ENCODE peak calls at places on chromosomes 5 and 9, in five cellular contexts. One of them, this sample, is unnamed.

GRCh38 chr5:15683332-15683731 is 183.4 kb downstream of the FBXL7 start:
- DNase-seq in heart right ventricle: peak; percentile 31
- DNase-seq in CD4-positive, CD25-positive, alpha-beta regulatory T cell: no peak
- DNase-seq in CD4-positive, alpha-beta T cell: no peak
- DNase-seq in hepatocyte: peak; percentile 21
- DNase-seq in this sample: no peak

GRCh38 chr9:131310833-131311554 is 21.5 kb downstream of the PLPP7 start:
- DNase-seq in heart right ventricle: peak; percentile 14
- DNase-seq in CD4-positive, CD25-positive, alpha-beta regulatory T cell: peak; percentile 15
- DNase-seq in CD4-positive, alpha-beta T cell: peak; percentile 62
- DNase-seq in hepatocyte: no peak
- DNase-seq in this sample: no peak

GRCh38 chr9:94175669-94176068 is 83.4 kb upstream of the ZNF169 start:
- DNase-seq in heart right ventricle: no peak
- DNase-seq in CD4-positive, CD25-positive, alpha-beta regulatory T cell: no peak
- DNase-seq in CD4-positive, alpha-beta T cell: no peak
- DNase-seq in hepatocyte: no peak
- DNase-seq in this sample: no peak

GRCh38 chr5:8184455-8185063 is 315.6 kb downstream of the MTRR start:
- DNase-seq in heart right ventricle: no peak
- DNase-seq in CD4-positive, CD25-positive, alpha-beta regulatory T cell: no peak
- DNase-seq in CD4-positive, alpha-beta T cell: no peak
- DNase-seq in hepatocyte: peak; percentile 50
- DNase-seq in this sample: no peak

GRCh38 chr9:33137781-33138264 is 29.3 kb downstream of the B4GALT1 start:
- DNase-seq in heart right ventricle: no peak
- DNase-seq in CD4-positive, CD25-positive, alpha-beta regulatory T cell: no peak
- DNase-seq in CD4-positive, alpha-beta T cell: no peak
- DNase-seq in hepatocyte: no peak
- DNase-seq in this sample: no peak

GRCh38 chr5:441996-442334 is 1.0 kb upstream of the EXOC3 start:
- DNase-seq in heart right ventricle: no peak
- DNase-seq in CD4-positive, CD25-positive, alpha-beta regulatory T cell: no peak
- DNase-seq in CD4-positive, alpha-beta T cell: no peak
- DNase-seq in hepatocyte: no peak
- DNase-seq in this sample: no peak

GRCh38 chr5:35681911-35682310 is 64.2 kb downstream of the SPEF2 start:
- DNase-seq in heart right ventricle: no peak
- DNase-seq in CD4-positive, CD25-positive, alpha-beta regulatory T cell: no peak
- DNase-seq in CD4-positive, alpha-beta T cell: no peak
- DNase-seq in hepatocyte: no peak
- DNase-seq in this sample: no peak

GRCh38 chr5:61202213-61202612 is 39.9 kb upstream of the SMIM15 start:
- DNase-seq in heart right ventricle: no peak
- DNase-seq in CD4-positive, CD25-positive, alpha-beta regulatory T cell: no peak
- DNase-seq in CD4-positive, alpha-beta T cell: no peak
- DNase-seq in hepatocyte: no peak
- DNase-seq in this sample: no peak

GRCh38 chr9:12628546-12628945 is 64.6 kb upstream of the TYRP1 start:
- DNase-seq in heart right ventricle: no peak
- DNase-seq in CD4-positive, CD25-positive, alpha-beta regulatory T cell: no peak
- DNase-seq in CD4-positive, alpha-beta T cell: no peak
- DNase-seq in hepatocyte: no peak
- DNase-seq in this sample: no peak

GRCh38 chr9:33489070-33489469 is 15.3 kb upstream of the NOL6 start:
- DNase-seq in heart right ventricle: no peak
- DNase-seq in CD4-positive, CD25-positive, alpha-beta regulatory T cell: no peak
- DNase-seq in CD4-positive, alpha-beta T cell: no peak
- DNase-seq in hepatocyte: no peak
- DNase-seq in this sample: no peak

GRCh38 chr9:38178282-38178681 is 109.3 kb upstream of the SHB start:
- DNase-seq in heart right ventricle: no peak
- DNase-seq in CD4-positive, CD25-positive, alpha-beta regulatory T cell: no peak
- DNase-seq in CD4-positive, alpha-beta T cell: no peak
- DNase-seq in hepatocyte: no peak
- DNase-seq in this sample: no peak

GRCh38 chr9:137049544-137050449 is 3.8 kb upstream of the NPDC1 start:
- DNase-seq in heart right ventricle: peak; percentile 62
- DNase-seq in CD4-positive, CD25-positive, alpha-beta regulatory T cell: no peak
- DNase-seq in CD4-positive, alpha-beta T cell: peak; percentile 45
- DNase-seq in hepatocyte: peak; percentile 80
- DNase-seq in this sample: peak; percentile 59

GRCh38 chr9:73437758-73438157 is 286.1 kb downstream of the ANXA1 start:
- DNase-seq in heart right ventricle: no peak
- DNase-seq in CD4-positive, CD25-positive, alpha-beta regulatory T cell: no peak
- DNase-seq in CD4-positive, alpha-beta T cell: no peak
- DNase-seq in hepatocyte: no peak
- DNase-seq in this sample: no peak

GRCh38 chr5:83891261-83891660 is 170.6 kb upstream of the HAPLN1 start:
- DNase-seq in heart right ventricle: no peak
- DNase-seq in CD4-positive, CD25-positive, alpha-beta regulatory T cell: no peak
- DNase-seq in CD4-positive, alpha-beta T cell: no peak
- DNase-seq in hepatocyte: no peak
- DNase-seq in this sample: no peak

GRCh38 chr5:133825631-133826289 is 142.7 kb downstream of the C5orf15 start:
- DNase-seq in heart right ventricle: no peak
- DNase-seq in CD4-positive, CD25-positive, alpha-beta regulatory T cell: no peak
- DNase-seq in CD4-positive, alpha-beta T cell: peak; percentile 27
- DNase-seq in hepatocyte: no peak
- DNase-seq in this sample: no peak

GRCh38 chr5:157506066-157506590 is 46.1 kb downstream of the NIPAL4 start:
- DNase-seq in heart right ventricle: no peak
- DNase-seq in CD4-positive, CD25-positive, alpha-beta regulatory T cell: no peak
- DNase-seq in CD4-positive, alpha-beta T cell: no peak
- DNase-seq in hepatocyte: no peak
- DNase-seq in this sample: no peak

GRCh38 chr9:136198605-136199083 is 6.3 kb downstream of the LHX3 start:
- DNase-seq in heart right ventricle: no peak
- DNase-seq in CD4-positive, CD25-positive, alpha-beta regulatory T cell: no peak
- DNase-seq in CD4-positive, alpha-beta T cell: no peak
- DNase-seq in hepatocyte: no peak
- DNase-seq in this sample: no peak

GRCh38 chr5:21152611-21153010 is 1164.6 kb upstream of the CDH18 start:
- DNase-seq in heart right ventricle: no peak
- DNase-seq in CD4-positive, CD25-positive, alpha-beta regulatory T cell: no peak
- DNase-seq in CD4-positive, alpha-beta T cell: no peak
- DNase-seq in hepatocyte: peak; percentile 8
- DNase-seq in this sample: no peak

GRCh38 chr5:149583394-149583793 is 2.1 kb downstream of the ARHGEF37 start:
- DNase-seq in heart right ventricle: peak; percentile 34
- DNase-seq in CD4-positive, CD25-positive, alpha-beta regulatory T cell: no peak
- DNase-seq in CD4-positive, alpha-beta T cell: no peak
- DNase-seq in hepatocyte: peak; percentile 32
- DNase-seq in this sample: peak; percentile 51

GRCh38 chr9:130940023-130940549 is 1.0 kb upstream of the FIBCD1 start:
- DNase-seq in heart right ventricle: no peak
- DNase-seq in CD4-positive, CD25-positive, alpha-beta regulatory T cell: no peak
- DNase-seq in CD4-positive, alpha-beta T cell: no peak
- DNase-seq in hepatocyte: no peak
- DNase-seq in this sample: no peak

GRCh38 chr5:32144637-32145207 is 29.4 kb downstream of the GOLPH3 start:
- DNase-seq in heart right ventricle: peak; percentile 41
- DNase-seq in CD4-positive, CD25-positive, alpha-beta regulatory T cell: no peak
- DNase-seq in CD4-positive, alpha-beta T cell: no peak
- DNase-seq in hepatocyte: no peak
- DNase-seq in this sample: no peak

GRCh38 chr9:107410045-107410819 is 79.3 kb downstream of the KLF4 start:
- DNase-seq in heart right ventricle: no peak
- DNase-seq in CD4-positive, CD25-positive, alpha-beta regulatory T cell: no peak
- DNase-seq in CD4-positive, alpha-beta T cell: no peak
- DNase-seq in hepatocyte: no peak
- DNase-seq in this sample: no peak

GRCh38 chr5:97127727-97128126 is 14.7 kb downstream of the LIX1 start:
- DNase-seq in heart right ventricle: no peak
- DNase-seq in CD4-positive, CD25-positive, alpha-beta regulatory T cell: no peak
- DNase-seq in CD4-positive, alpha-beta T cell: no peak
- DNase-seq in hepatocyte: no peak
- DNase-seq in this sample: no peak

GRCh38 chr9:20561542-20561941 is 60.8 kb downstream of the MLLT3 start:
- DNase-seq in heart right ventricle: no peak
- DNase-seq in CD4-positive, CD25-positive, alpha-beta regulatory T cell: no peak
- DNase-seq in CD4-positive, alpha-beta T cell: no peak
- DNase-seq in hepatocyte: no peak
- DNase-seq in this sample: no peak

DNA sequence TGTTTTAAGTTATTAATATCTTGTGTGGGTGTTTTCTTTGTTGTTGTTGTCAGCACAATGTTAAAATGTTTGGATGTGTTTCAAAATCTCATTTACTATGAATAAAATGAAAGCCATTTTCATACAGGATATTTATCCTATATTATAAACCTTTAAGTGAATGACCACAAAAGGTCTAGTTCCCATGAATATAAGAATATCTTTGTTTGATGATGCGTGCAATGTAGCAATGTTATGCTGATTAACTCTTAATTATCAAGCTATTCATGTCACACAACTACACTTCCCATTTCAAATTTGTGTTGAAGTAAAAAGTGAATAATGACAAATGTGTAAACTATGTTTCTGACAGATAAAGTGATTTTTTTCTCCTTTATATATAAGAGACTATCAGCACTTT is 59.8 kb downstream of the MEF2C start:
- DNase-seq in heart right ventricle: no peak
- DNase-seq in CD4-positive, CD25-positive, alpha-beta regulatory T cell: no peak
- DNase-seq in CD4-positive, alpha-beta T cell: no peak
- DNase-seq in hepatocyte: no peak
- DNase-seq in this sample: no peak
- H3K27ac ChIP-seq in heart right ventricle: peak overlapping the region; percentile 92
- H3K27ac ChIP-seq in CD4-positive, CD25-positive, alpha-beta regulatory T cell: no peak overlapping the region
- H3K27ac ChIP-seq in CD4-positive, alpha-beta T cell: no peak overlapping the region
- H3K27ac ChIP-seq in hepatocyte: no peak overlapping the region
- H3K27ac ChIP-seq in this sample: no peak overlapping the region

GRCh38 chr5:65693121-65693520 is 28.8 kb downstream of the SGTB start:
- DNase-seq in heart right ventricle: no peak
- DNase-seq in CD4-positive, CD25-positive, alpha-beta regulatory T cell: no peak
- DNase-seq in CD4-positive, alpha-beta T cell: no peak
- DNase-seq in hepatocyte: no peak
- DNase-seq in this sample: no peak

GRCh38 chr5:65699338-65699737 is 22.6 kb downstream of the SGTB start:
- DNase-seq in heart right ventricle: no peak
- DNase-seq in CD4-positive, CD25-positive, alpha-beta regulatory T cell: no peak
- DNase-seq in CD4-positive, alpha-beta T cell: no peak
- DNase-seq in hepatocyte: no peak
- DNase-seq in this sample: no peak

GRCh38 chr5:65695162-65695755 is 26.6 kb downstream of the SGTB start:
- DNase-seq in heart right ventricle: no peak
- DNase-seq in CD4-positive, CD25-positive, alpha-beta regulatory T cell: no peak
- DNase-seq in CD4-positive, alpha-beta T cell: no peak
- DNase-seq in hepatocyte: no peak
- DNase-seq in this sample: no peak

GRCh38 chr5:65695896-65696295 is 26.0 kb downstream of the SGTB start:
- DNase-seq in heart right ventricle: no peak
- DNase-seq in CD4-positive, CD25-positive, alpha-beta regulatory T cell: no peak
- DNase-seq in CD4-positive, alpha-beta T cell: no peak
- DNase-seq in hepatocyte: no peak
- DNase-seq in this sample: peak; percentile 9

DNA sequence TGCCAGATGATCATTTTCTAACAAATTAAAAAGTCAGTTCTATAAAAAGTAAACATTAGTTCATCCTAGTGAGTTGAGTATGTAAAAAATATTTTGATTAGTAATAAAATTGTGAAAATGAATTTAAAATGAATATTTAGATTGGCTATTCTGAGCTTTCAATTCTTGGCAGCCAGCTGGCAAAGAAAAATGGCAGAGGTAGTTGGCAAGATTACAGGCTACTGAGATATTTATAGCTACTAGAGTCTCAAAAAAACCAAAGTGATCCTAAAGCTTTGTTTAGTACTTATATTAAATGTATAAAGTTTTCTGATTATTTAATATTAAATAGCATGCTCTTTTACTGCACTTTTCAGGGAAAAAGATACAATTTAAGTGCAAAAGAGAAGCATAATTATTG is 25.0 kb downstream of the SGTB start:
- DNase-seq in heart right ventricle: no peak
- DNase-seq in CD4-positive, CD25-positive, alpha-beta regulatory T cell: no peak
- DNase-seq in CD4-positive, alpha-beta T cell: no peak
- DNase-seq in hepatocyte: no peak
- DNase-seq in this sample: no peak
- H3K27ac ChIP-seq in heart right ventricle: peak overlapping the region; percentile 18
- H3K27ac ChIP-seq in CD4-positive, CD25-positive, alpha-beta regulatory T cell: no peak overlapping the region
- H3K27ac ChIP-seq in CD4-positive, alpha-beta T cell: no peak overlapping the region
- H3K27ac ChIP-seq in hepatocyte: no peak overlapping the region
- H3K27ac ChIP-seq in this sample: no peak overlapping the region

DNA sequence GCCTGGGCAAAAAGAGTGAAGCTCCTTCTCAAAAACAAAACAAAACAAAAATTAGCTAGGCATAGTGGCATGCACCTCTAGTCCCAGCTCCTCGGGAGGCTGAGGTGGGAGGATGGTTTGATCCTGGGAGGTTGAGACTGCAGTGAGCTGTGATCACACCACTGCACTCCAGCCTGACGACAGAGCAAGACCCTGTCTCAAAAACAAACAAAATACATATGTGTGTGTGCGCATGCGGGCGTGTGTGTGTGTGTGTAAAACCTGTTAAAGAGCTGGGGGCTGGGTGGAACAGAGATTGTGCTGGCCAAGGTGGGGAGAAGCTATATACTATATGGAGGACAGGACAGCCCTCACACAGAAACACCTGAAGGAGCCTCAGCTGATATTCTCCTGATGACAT is 27.4 kb upstream of the DENND4C start:
- DNase-seq in heart right ventricle: no peak
- DNase-seq in CD4-positive, CD25-positive, alpha-beta regulatory T cell: no peak
- DNase-seq in CD4-positive, alpha-beta T cell: no peak
- DNase-seq in hepatocyte: no peak
- DNase-seq in this sample: no peak
- H3K27ac ChIP-seq in heart right ventricle: no peak overlapping the region
- H3K27ac ChIP-seq in CD4-positive, CD25-positive, alpha-beta regulatory T cell: no peak overlapping the region
- H3K27ac ChIP-seq in CD4-positive, alpha-beta T cell: no peak overlapping the region
- H3K27ac ChIP-seq in hepatocyte: peak overlapping the region; percentile 79
- H3K27ac ChIP-seq in this sample: no peak overlapping the region

DNA sequence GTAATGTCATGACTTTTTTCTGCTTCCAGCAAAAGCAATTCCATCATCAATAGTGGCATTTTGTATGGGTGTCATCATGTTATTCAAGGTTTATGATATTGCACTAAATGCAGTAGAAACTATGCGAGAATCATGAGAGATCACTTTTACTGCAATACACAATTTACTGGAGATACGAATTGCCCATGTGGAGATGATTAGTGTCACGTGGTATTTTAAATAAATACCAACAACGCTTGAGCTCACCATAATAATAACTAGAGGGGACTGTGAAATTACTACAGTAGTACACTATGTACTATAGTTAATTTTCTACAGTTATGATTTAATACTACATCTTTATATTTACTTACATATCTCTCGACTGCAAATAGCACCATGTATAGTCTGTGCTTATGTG is 49.7 kb downstream of the FAM174A start:
- DNase-seq in heart right ventricle: no peak
- DNase-seq in CD4-positive, CD25-positive, alpha-beta regulatory T cell: no peak
- DNase-seq in CD4-positive, alpha-beta T cell: no peak
- DNase-seq in hepatocyte: no peak
- DNase-seq in this sample: no peak
- H3K27ac ChIP-seq in heart right ventricle: no peak overlapping the region
- H3K27ac ChIP-seq in CD4-positive, CD25-positive, alpha-beta regulatory T cell: no peak overlapping the region
- H3K27ac ChIP-seq in CD4-positive, alpha-beta T cell: no peak overlapping the region
- H3K27ac ChIP-seq in hepatocyte: no peak overlapping the region
- H3K27ac ChIP-seq in this sample: no peak overlapping the region

DNA sequence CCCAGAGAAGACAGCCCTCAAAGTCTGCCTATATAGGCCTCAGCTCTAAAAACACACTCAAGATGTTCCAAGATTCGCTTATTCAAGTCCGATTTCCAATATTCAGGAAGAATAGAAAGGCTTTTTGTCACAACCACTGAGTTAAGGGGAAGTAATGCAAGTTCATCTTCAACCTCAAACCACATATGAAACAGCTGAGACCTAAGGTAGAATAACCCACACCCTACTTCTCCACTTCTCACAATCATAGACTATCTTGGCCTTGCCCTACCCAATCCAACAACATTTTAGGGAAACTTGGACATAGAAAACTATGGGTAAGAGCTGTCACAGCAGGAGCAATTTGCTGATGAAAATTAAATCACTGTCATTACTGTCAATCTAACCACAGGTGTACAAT is 152.0 kb upstream of the LRRTM2 start:
- DNase-seq in heart right ventricle: no peak
- DNase-seq in CD4-positive, CD25-positive, alpha-beta regulatory T cell: no peak
- DNase-seq in CD4-positive, alpha-beta T cell: no peak
- DNase-seq in hepatocyte: no peak
- DNase-seq in this sample: no peak
- H3K27ac ChIP-seq in heart right ventricle: peak overlapping the region; percentile 45
- H3K27ac ChIP-seq in CD4-positive, CD25-positive, alpha-beta regulatory T cell: no peak overlapping the region
- H3K27ac ChIP-seq in CD4-positive, alpha-beta T cell: no peak overlapping the region
- H3K27ac ChIP-seq in hepatocyte: no peak overlapping the region
- H3K27ac ChIP-seq in this sample: no peak overlapping the region

This sample was measured in substantia nigra.